ENCODE peak calls at places on chromosome 1, in nine cellular contexts. O is C1 segment of cervical spinal cord; X is NCI-H2081; B is posterior cingulate gyrus; J is heart right ventricle; Z is RWPE1; M is effector memory CD8-positive, alpha-beta T cell; Q is NAMALWA; P is T-helper 9 cell. U is an unnamed sample.

GRCh38 chr1:154304664-154305337 is 16.1 kb upstream of the AQP10 start:
- DNase-seq in X (no peak), M (no peak), Q (no peak), B (no peak), Z (no peak), P (no peak), O (no peak), J (no peak), U (peak; percentile 77)

GRCh38 chr1:153474349-153474748 is 13.9 kb upstream of the S100A7 start:
- DNase-seq in Z (no peak), O (no peak), Q (no peak), P (no peak), M (no peak), J (no peak), X (no peak), B (no peak), U (no peak)

GRCh38 chr1:10765304-10765703 is 31.1 kb downstream of the CASZ1 start:
- DNase-seq in J (no peak), O (no peak), B (no peak), P (no peak), X (no peak), Q (no peak), Z (no peak), M (no peak), U (no peak)

GRCh38 chr1:184170719-184171118 is 119.2 kb downstream of the TSEN15 start:
- DNase-seq in Q (no peak), B (no peak), O (no peak), M (no peak), X (no peak), P (no peak), J (no peak), Z (no peak), U (no peak)

GRCh38 chr1:156692958-156693857 is 12.2 kb downstream of the CRABP2 start:
- DNase-seq in Q (no peak), O (no peak), Z (no peak), M (no peak), X (no peak), B (no peak), J (no peak), P (no peak), U (no peak)

GRCh38 chr1:2406451-2407041 is 5.8 kb downstream of the PEX10 start:
- DNase-seq in P (no peak), M (no peak), O (no peak), J (no peak), X (no peak), B (no peak), Z (no peak), Q (no peak), U (no peak)

GRCh38 chr1:44609412-44609767 is 64.9 kb downstream of the TMEM53 start:
- DNase-seq in B (peak; percentile 52), Z (no peak), X (peak; percentile 43), O (no peak), Q (peak; percentile 33), M (peak; percentile 29), J (peak; percentile 48), P (peak; percentile 16), U (peak; percentile 52)

GRCh38 chr1:152654110-152654509 is 9.1 kb upstream of the LCE2D start:
- DNase-seq in Z (peak; percentile 55), B (peak; percentile 59), Q (peak; percentile 85), P (peak; percentile 23), J (no peak), X (peak; percentile 74), M (peak; percentile 29), O (no peak), U (peak; percentile 69)

GRCh38 chr1:1042831-1043230 is 22.9 kb downstream of the AGRN start:
- DNase-seq in J (no peak), Z (no peak), Q (no peak), P (no peak), O (no peak), M (no peak), X (no peak), B (no peak), U (no peak)

U was measured in head of caudate nucleus.